ENCODE peak calls at places on chromosomes 7 and 10, in eight cellular contexts. Y is IMR-90; W is LNCaP clone FGC; G is endothelial cell of umbilical vein; U is CD14-positive monocyte; N is GM20000; O is CD8-positive, alpha-beta T cell; I is thoracic aorta. P is an unnamed sample.

GRCh38 chr7:74587435-74588126 is 69.9 kb upstream of the GTF2I start:
- DNase-seq in W (no peak), G (peak), N (peak), O (no peak), U (no peak), I (peak), Y (peak), P (peak)

GRCh38 chr7:113936535-113936934 is 17.7 kb upstream of the PPP1R3A start:
- DNase-seq in U (no peak), I (no peak), Y (no peak), W (no peak), N (no peak), O (no peak), G (no peak), P (no peak)

GRCh38 chr10:76086571-76087260 is 655.3 kb downstream of the LRMDA start:
- DNase-seq in I (no peak), W (peak), N (peak), O (no peak), U (no peak), Y (peak), G (no peak), P (no peak)

GRCh38 chr10:36612436-36612835 is 513.0 kb upstream of the ANKRD30A start:
- DNase-seq in G (no peak), I (no peak), W (no peak), O (no peak), Y (no peak), N (no peak), U (no peak), P (no peak)

GRCh38 chr10:61993676-61994401 is 92.3 kb downstream of the ARID5B start:
- DNase-seq in U (no peak), O (no peak), I (no peak), N (no peak), W (no peak), Y (no peak), G (peak), P (no peak)

GRCh38 chr10:96651998-96652431 is 65.2 kb upstream of the TM9SF3 start:
- DNase-seq in Y (no peak), G (no peak), I (no peak), O (peak), U (peak), N (peak), W (no peak), P (no peak)

GRCh38 chr7:2180081-2180480 is 52.7 kb downstream of the MAD1L1 start:
- DNase-seq in G (no peak), U (no peak), Y (no peak), W (no peak), I (no peak), O (no peak), N (no peak), P (peak)

GRCh38 chr7:82446897-82447296 is 3.3 kb upstream of the CACNA2D1 start:
- DNase-seq in U (no peak), N (no peak), I (no peak), W (no peak), Y (no peak), G (no peak), O (no peak), P (no peak)

GRCh38 chr7:130148561-130148960 is 56.6 kb downstream of the TMEM209 start:
- DNase-seq in Y (peak), N (no peak), O (no peak), G (peak), I (no peak), U (no peak), W (no peak), P (peak)

GRCh38 chr10:60731134-60731883 is 47.0 kb upstream of the CDK1 start:
- DNase-seq in Y (no peak), U (no peak), N (peak), G (no peak), W (no peak), O (no peak), I (no peak), P (no peak)

GRCh38 chr10:69668722-69669121 is 38.7 kb downstream of the FAM241B start:
- DNase-seq in U (no peak), O (no peak), W (no peak), Y (no peak), N (no peak), I (no peak), G (no peak), P (no peak)

DNA sequence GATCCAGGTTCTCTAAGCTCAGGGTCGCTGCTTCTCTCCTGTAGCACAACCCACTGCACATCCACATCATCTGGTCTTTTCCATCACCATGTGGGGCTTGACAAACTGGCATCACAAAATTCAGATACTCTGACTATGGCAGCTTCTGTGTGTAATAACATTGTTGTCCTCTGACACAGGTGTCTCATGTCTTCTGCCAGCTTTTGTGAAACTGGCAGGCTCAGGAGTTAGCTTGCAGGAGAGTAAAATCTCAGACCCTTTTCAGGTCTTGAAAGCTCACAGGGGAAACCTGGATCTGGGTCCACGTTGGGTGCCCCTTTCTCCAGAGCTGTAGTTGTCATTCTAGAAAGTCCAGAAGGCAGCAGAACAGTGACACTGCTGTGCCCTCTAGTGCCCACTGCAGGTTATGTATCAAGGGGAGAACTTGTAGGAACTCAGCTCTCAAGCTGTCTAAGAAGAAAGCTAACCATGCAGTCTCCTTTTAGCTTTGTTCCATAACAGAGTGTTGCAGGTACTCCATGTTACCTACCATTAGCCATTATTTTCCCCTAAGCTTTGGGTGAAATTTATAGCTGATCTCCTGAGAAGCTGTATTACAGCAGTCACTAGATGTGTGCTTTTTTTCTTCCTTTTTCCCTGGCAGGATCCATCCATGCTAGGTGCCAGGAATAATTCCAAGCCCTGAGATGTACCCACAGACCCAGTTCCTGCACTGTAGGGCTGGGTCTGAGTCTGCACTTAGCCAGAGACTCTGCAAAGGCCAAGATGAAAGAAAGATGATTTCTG is 102.7 kb downstream of the ZNF248 start:
- DNase-seq in I (no peak), G (no peak), N (peak), U (no peak), W (peak), O (no peak), Y (no peak), P (no peak)
- TF ChIP-seq CTCF in I (no peak), G (no peak), N (peak), U (no peak), W (peak), O (no peak), Y (peak), P (no peak)

DNA sequence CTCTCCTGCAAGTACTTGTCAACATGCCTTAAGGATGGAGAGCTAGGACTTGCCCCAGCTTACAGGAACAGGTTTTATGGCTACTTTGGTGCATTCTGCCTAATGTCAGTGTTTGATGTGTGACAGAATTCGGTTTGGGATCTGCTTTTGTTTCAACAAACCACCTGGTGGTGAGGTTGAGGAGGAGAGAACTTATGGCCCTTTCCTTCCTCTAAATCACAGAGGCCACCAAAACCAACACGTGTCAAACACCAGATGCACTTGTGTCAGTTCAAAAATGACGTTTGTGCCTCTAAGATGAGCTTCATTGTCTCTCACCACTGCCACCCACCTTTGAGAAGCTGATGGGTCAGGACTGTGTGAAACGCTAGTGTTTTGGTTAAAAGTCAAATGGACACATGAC is 83.9 kb downstream of the OSBPL3 start:
- DNase-seq in W (no peak), U (no peak), O (no peak), N (peak), G (no peak), Y (no peak), I (no peak), P (no peak)
- TF ChIP-seq CTCF in W (no peak), U (no peak), O (no peak), N (no peak), G (no peak), Y (no peak), I (no peak), P (no peak)

GRCh38 chr7:149355390-149356048 is 93.5 kb downstream of the ZNF783 start:
- DNase-seq in G (no peak), W (peak), Y (no peak), O (no peak), I (no peak), N (no peak), U (no peak), P (no peak)
- TF ChIP-seq CTCF in G (no peak), W (no peak), Y (no peak), O (no peak), I (no peak), N (no peak), U (no peak), P (no peak)

DNA sequence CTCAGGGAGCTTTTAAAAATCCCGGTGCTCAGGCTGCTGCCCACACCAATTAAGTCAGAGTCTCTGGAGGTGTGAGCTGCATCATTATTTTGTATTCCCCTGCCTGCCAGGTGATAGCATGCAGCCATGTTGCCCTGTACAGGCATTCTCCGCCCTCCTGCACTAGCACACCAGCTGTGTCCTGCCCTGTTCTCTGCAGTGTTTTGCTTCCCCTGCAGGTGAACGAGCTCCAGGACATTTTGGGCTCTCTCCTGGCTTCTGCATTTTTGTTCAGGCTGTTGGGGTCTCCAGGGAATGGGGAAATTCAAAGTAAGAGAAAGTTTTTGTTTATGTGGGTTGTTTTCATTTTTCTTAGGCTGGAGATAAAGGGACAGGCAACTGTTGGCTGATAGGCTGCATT is 271.0 kb upstream of the COBL start:
- DNase-seq in N (no peak), W (no peak), Y (no peak), I (no peak), G (no peak), O (no peak), U (no peak), P (no peak)
- TF ChIP-seq CTCF in N (no peak), W (peak), Y (no peak), I (no peak), G (no peak), O (no peak), U (no peak), P (no peak)

GRCh38 chr10:17289763-17290162 is 61.7 kb downstream of the VIM start:
- DNase-seq in O (no peak), Y (no peak), G (no peak), W (no peak), N (no peak), U (no peak), I (no peak), P (no peak)

GRCh38 chr10:17286562-17287089 is 58.6 kb downstream of the VIM start:
- DNase-seq in I (no peak), Y (no peak), O (no peak), G (no peak), W (no peak), N (no peak), U (no peak), P (no peak)

GRCh38 chr10:17292375-17292774 is 64.3 kb downstream of the VIM start:
- DNase-seq in Y (no peak), G (no peak), W (no peak), N (no peak), U (no peak), O (no peak), I (no peak), P (no peak)

GRCh38 chr10:17287151-17287550 is 59.1 kb downstream of the VIM start:
- DNase-seq in N (no peak), U (no peak), O (no peak), G (no peak), I (no peak), Y (no peak), W (no peak), P (no peak)

GRCh38 chr10:17290226-17290625 is 62.2 kb downstream of the VIM start:
- DNase-seq in G (peak), I (no peak), O (no peak), Y (peak), U (no peak), W (peak), N (no peak), P (no peak)
- TF ChIP-seq CTCF in G (no peak), I (no peak), O (no peak), Y (peak), U (no peak), W (peak), N (no peak), P (no peak)

GRCh38 chr10:114437456-114438292 is 33.4 kb upstream of the AFAP1L2 start:
- DNase-seq in Y (peak), N (peak), U (no peak), W (no peak), I (no peak), O (no peak), G (no peak), P (no peak)
- TF ChIP-seq CTCF in Y (peak), N (peak), U (peak), W (peak), I (peak), O (no peak), G (peak), P (peak)

GRCh38 chr10:124259139-124259825 is 159.4 kb downstream of the OAT start:
- DNase-seq in O (no peak), N (no peak), W (peak), I (no peak), U (peak), G (no peak), Y (no peak), P (no peak)
- TF ChIP-seq CTCF in O (no peak), N (no peak), W (peak), I (peak), U (peak), G (peak), Y (no peak), P (peak)

P was measured in osteocyte.